ENCODE peak calls at places on chromosomes 12 and 14, in nine cellular contexts. One of them, this sample, is unnamed.

GRCh38 chr12:53751336-53752191 is at the start of gene CISTR:
- DNase-seq in hippocampal formation: no peak
- DNase-seq in NCI-H1092 treated with DMSO at 0.1 percent for 48 hours: peak; percentile 55
- DNase-seq in stimulated activated naive CD8-positive, alpha-beta T cell treated with anti-CD3 and anti-CD28 coated beads, Interleukin-15, amount 100 ng/mL, for 72 hours: peak; percentile 35
- DNase-seq in activated naive CD4-positive, alpha-beta T cell treated with anti-CD3 and anti-CD28 coated beads for 36 hours: peak; percentile 36
- DNase-seq in sciatic nerve: no peak
- DNase-seq in iris pigment epithelial cell: no peak
- DNase-seq in astrocyte of the spinal cord: no peak
- DNase-seq in stomach: no peak
- DNase-seq in this sample: no peak

GRCh38 chr14:95290021-95290420 is 29.7 kb downstream of the CLMN start:
- DNase-seq in astrocyte of the spinal cord: no peak
- DNase-seq in hippocampal formation: no peak
- DNase-seq in stimulated activated naive CD8-positive, alpha-beta T cell treated with anti-CD3 and anti-CD28 coated beads, Interleukin-15, amount 100 ng/mL, for 72 hours: no peak
- DNase-seq in iris pigment epithelial cell: no peak
- DNase-seq in stomach: no peak
- DNase-seq in NCI-H1092 treated with DMSO at 0.1 percent for 48 hours: no peak
- DNase-seq in sciatic nerve: no peak
- DNase-seq in activated naive CD4-positive, alpha-beta T cell treated with anti-CD3 and anti-CD28 coated beads for 36 hours: no peak
- DNase-seq in this sample: no peak

GRCh38 chr14:57609313-57609712 is 115.7 kb upstream of the CCDC198 start:
- DNase-seq in NCI-H1092 treated with DMSO at 0.1 percent for 48 hours: no peak
- DNase-seq in iris pigment epithelial cell: no peak
- DNase-seq in stimulated activated naive CD8-positive, alpha-beta T cell treated with anti-CD3 and anti-CD28 coated beads, Interleukin-15, amount 100 ng/mL, for 72 hours: no peak
- DNase-seq in stomach: no peak
- DNase-seq in hippocampal formation: no peak
- DNase-seq in activated naive CD4-positive, alpha-beta T cell treated with anti-CD3 and anti-CD28 coated beads for 36 hours: no peak
- DNase-seq in sciatic nerve: no peak
- DNase-seq in astrocyte of the spinal cord: no peak
- DNase-seq in this sample: no peak

GRCh38 chr14:22071001-22071400 is 397.4 kb upstream of the OR4E1 start:
- DNase-seq in NCI-H1092 treated with DMSO at 0.1 percent for 48 hours: no peak
- DNase-seq in activated naive CD4-positive, alpha-beta T cell treated with anti-CD3 and anti-CD28 coated beads for 36 hours: peak; percentile 69
- DNase-seq in astrocyte of the spinal cord: no peak
- DNase-seq in stomach: no peak
- DNase-seq in sciatic nerve: no peak
- DNase-seq in hippocampal formation: no peak
- DNase-seq in iris pigment epithelial cell: no peak
- DNase-seq in stimulated activated naive CD8-positive, alpha-beta T cell treated with anti-CD3 and anti-CD28 coated beads, Interleukin-15, amount 100 ng/mL, for 72 hours: peak; percentile 28
- DNase-seq in this sample: no peak

GRCh38 chr12:49702676-49703228 is 4.5 kb downstream of the FMNL3 start:
- DNase-seq in astrocyte of the spinal cord: peak; percentile 47
- DNase-seq in sciatic nerve: no peak
- DNase-seq in stomach: no peak
- DNase-seq in NCI-H1092 treated with DMSO at 0.1 percent for 48 hours: no peak
- DNase-seq in activated naive CD4-positive, alpha-beta T cell treated with anti-CD3 and anti-CD28 coated beads for 36 hours: no peak
- DNase-seq in iris pigment epithelial cell: no peak
- DNase-seq in hippocampal formation: no peak
- DNase-seq in stimulated activated naive CD8-positive, alpha-beta T cell treated with anti-CD3 and anti-CD28 coated beads, Interleukin-15, amount 100 ng/mL, for 72 hours: no peak
- DNase-seq in this sample: no peak

GRCh38 chr12:107570721-107571120 is 114.9 kb upstream of the PWP1 start:
- DNase-seq in hippocampal formation: no peak
- DNase-seq in stomach: no peak
- DNase-seq in astrocyte of the spinal cord: peak; percentile 63
- DNase-seq in stimulated activated naive CD8-positive, alpha-beta T cell treated with anti-CD3 and anti-CD28 coated beads, Interleukin-15, amount 100 ng/mL, for 72 hours: no peak
- DNase-seq in NCI-H1092 treated with DMSO at 0.1 percent for 48 hours: peak; percentile 28
- DNase-seq in iris pigment epithelial cell: peak; percentile 78
- DNase-seq in activated naive CD4-positive, alpha-beta T cell treated with anti-CD3 and anti-CD28 coated beads for 36 hours: no peak
- DNase-seq in sciatic nerve: no peak
- DNase-seq in this sample: no peak

GRCh38 chr12:115774148-115774905 is 503.2 kb downstream of the MED13L start:
- DNase-seq in NCI-H1092 treated with DMSO at 0.1 percent for 48 hours: no peak
- DNase-seq in hippocampal formation: no peak
- DNase-seq in activated naive CD4-positive, alpha-beta T cell treated with anti-CD3 and anti-CD28 coated beads for 36 hours: no peak
- DNase-seq in stimulated activated naive CD8-positive, alpha-beta T cell treated with anti-CD3 and anti-CD28 coated beads, Interleukin-15, amount 100 ng/mL, for 72 hours: no peak
- DNase-seq in iris pigment epithelial cell: no peak
- DNase-seq in astrocyte of the spinal cord: no peak
- DNase-seq in stomach: no peak
- DNase-seq in sciatic nerve: no peak
- DNase-seq in this sample: no peak

GRCh38 chr14:59161571-59162175 is 26.8 kb upstream of the DAAM1 start:
- DNase-seq in NCI-H1092 treated with DMSO at 0.1 percent for 48 hours: no peak
- DNase-seq in sciatic nerve: no peak
- DNase-seq in iris pigment epithelial cell: peak; percentile 83
- DNase-seq in activated naive CD4-positive, alpha-beta T cell treated with anti-CD3 and anti-CD28 coated beads for 36 hours: peak; percentile 9
- DNase-seq in hippocampal formation: no peak
- DNase-seq in astrocyte of the spinal cord: peak; percentile 85
- DNase-seq in stimulated activated naive CD8-positive, alpha-beta T cell treated with anti-CD3 and anti-CD28 coated beads, Interleukin-15, amount 100 ng/mL, for 72 hours: peak; percentile 18
- DNase-seq in stomach: no peak
- DNase-seq in this sample: no peak

GRCh38 chr12:16756833-16757552 is 151.0 kb upstream of the LMO3 start:
- DNase-seq in astrocyte of the spinal cord: no peak
- DNase-seq in NCI-H1092 treated with DMSO at 0.1 percent for 48 hours: peak; percentile 16
- DNase-seq in iris pigment epithelial cell: no peak
- DNase-seq in activated naive CD4-positive, alpha-beta T cell treated with anti-CD3 and anti-CD28 coated beads for 36 hours: no peak
- DNase-seq in hippocampal formation: no peak
- DNase-seq in stomach: no peak
- DNase-seq in sciatic nerve: no peak
- DNase-seq in stimulated activated naive CD8-positive, alpha-beta T cell treated with anti-CD3 and anti-CD28 coated beads, Interleukin-15, amount 100 ng/mL, for 72 hours: no peak
- DNase-seq in this sample: no peak

GRCh38 chr12:92596388-92596787 is 106.4 kb upstream of the PLEKHG7 start:
- DNase-seq in sciatic nerve: no peak
- DNase-seq in activated naive CD4-positive, alpha-beta T cell treated with anti-CD3 and anti-CD28 coated beads for 36 hours: no peak
- DNase-seq in stimulated activated naive CD8-positive, alpha-beta T cell treated with anti-CD3 and anti-CD28 coated beads, Interleukin-15, amount 100 ng/mL, for 72 hours: no peak
- DNase-seq in astrocyte of the spinal cord: peak; percentile 51
- DNase-seq in hippocampal formation: no peak
- DNase-seq in stomach: no peak
- DNase-seq in NCI-H1092 treated with DMSO at 0.1 percent for 48 hours: no peak
- DNase-seq in iris pigment epithelial cell: peak; percentile 71
- DNase-seq in this sample: no peak

GRCh38 chr12:130147875-130148596 is 14.2 kb upstream of the FZD10 start:
- DNase-seq in stimulated activated naive CD8-positive, alpha-beta T cell treated with anti-CD3 and anti-CD28 coated beads, Interleukin-15, amount 100 ng/mL, for 72 hours: no peak
- DNase-seq in astrocyte of the spinal cord: no peak
- DNase-seq in NCI-H1092 treated with DMSO at 0.1 percent for 48 hours: no peak
- DNase-seq in hippocampal formation: no peak
- DNase-seq in iris pigment epithelial cell: no peak
- DNase-seq in sciatic nerve: no peak
- DNase-seq in activated naive CD4-positive, alpha-beta T cell treated with anti-CD3 and anti-CD28 coated beads for 36 hours: no peak
- DNase-seq in stomach: no peak
- DNase-seq in this sample: no peak

GRCh38 chr14:81565441-81566290 is 32.0 kb upstream of the SEL1L start:
- DNase-seq in iris pigment epithelial cell: peak; percentile 24
- DNase-seq in hippocampal formation: peak; percentile 5
- DNase-seq in activated naive CD4-positive, alpha-beta T cell treated with anti-CD3 and anti-CD28 coated beads for 36 hours: peak; percentile 57
- DNase-seq in sciatic nerve: no peak
- DNase-seq in stimulated activated naive CD8-positive, alpha-beta T cell treated with anti-CD3 and anti-CD28 coated beads, Interleukin-15, amount 100 ng/mL, for 72 hours: no peak
- DNase-seq in astrocyte of the spinal cord: no peak
- DNase-seq in NCI-H1092 treated with DMSO at 0.1 percent for 48 hours: peak; percentile 8
- DNase-seq in stomach: no peak
- DNase-seq in this sample: peak; percentile 45

GRCh38 chr14:59268858-59269257 is 80.4 kb downstream of the DAAM1 start:
- DNase-seq in sciatic nerve: no peak
- DNase-seq in iris pigment epithelial cell: peak; percentile 67
- DNase-seq in NCI-H1092 treated with DMSO at 0.1 percent for 48 hours: no peak
- DNase-seq in stomach: no peak
- DNase-seq in hippocampal formation: no peak
- DNase-seq in astrocyte of the spinal cord: no peak
- DNase-seq in activated naive CD4-positive, alpha-beta T cell treated with anti-CD3 and anti-CD28 coated beads for 36 hours: no peak
- DNase-seq in stimulated activated naive CD8-positive, alpha-beta T cell treated with anti-CD3 and anti-CD28 coated beads, Interleukin-15, amount 100 ng/mL, for 72 hours: no peak
- DNase-seq in this sample: no peak

GRCh38 chr12:9760699-9761406 is at the start of gene CD69:
- DNase-seq in activated naive CD4-positive, alpha-beta T cell treated with anti-CD3 and anti-CD28 coated beads for 36 hours: peak; percentile 88
- DNase-seq in astrocyte of the spinal cord: no peak
- DNase-seq in NCI-H1092 treated with DMSO at 0.1 percent for 48 hours: no peak
- DNase-seq in stimulated activated naive CD8-positive, alpha-beta T cell treated with anti-CD3 and anti-CD28 coated beads, Interleukin-15, amount 100 ng/mL, for 72 hours: peak; percentile 90
- DNase-seq in sciatic nerve: no peak
- DNase-seq in hippocampal formation: no peak
- DNase-seq in iris pigment epithelial cell: peak; percentile 18
- DNase-seq in stomach: peak; percentile 45
- DNase-seq in this sample: peak; percentile 49

GRCh38 chr14:63563370-63564026 is 20.3 kb upstream of the PPP2R5E start:
- DNase-seq in stomach: no peak
- DNase-seq in NCI-H1092 treated with DMSO at 0.1 percent for 48 hours: no peak
- DNase-seq in sciatic nerve: no peak
- DNase-seq in hippocampal formation: no peak
- DNase-seq in activated naive CD4-positive, alpha-beta T cell treated with anti-CD3 and anti-CD28 coated beads for 36 hours: no peak
- DNase-seq in astrocyte of the spinal cord: peak; percentile 20
- DNase-seq in iris pigment epithelial cell: peak; percentile 67
- DNase-seq in stimulated activated naive CD8-positive, alpha-beta T cell treated with anti-CD3 and anti-CD28 coated beads, Interleukin-15, amount 100 ng/mL, for 72 hours: no peak
- DNase-seq in this sample: no peak

GRCh38 chr12:53482626-53483165 is 16.6 kb downstream of the MAP3K12 start:
- DNase-seq in NCI-H1092 treated with DMSO at 0.1 percent for 48 hours: no peak
- DNase-seq in sciatic nerve: peak; percentile 61
- DNase-seq in stomach: no peak
- DNase-seq in astrocyte of the spinal cord: no peak
- DNase-seq in activated naive CD4-positive, alpha-beta T cell treated with anti-CD3 and anti-CD28 coated beads for 36 hours: no peak
- DNase-seq in hippocampal formation: no peak
- DNase-seq in stimulated activated naive CD8-positive, alpha-beta T cell treated with anti-CD3 and anti-CD28 coated beads, Interleukin-15, amount 100 ng/mL, for 72 hours: no peak
- DNase-seq in iris pigment epithelial cell: no peak
- DNase-seq in this sample: no peak

GRCh38 chr14:100567009-100567876 is 20.0 kb downstream of the BEGAIN start:
- DNase-seq in hippocampal formation: no peak
- DNase-seq in iris pigment epithelial cell: no peak
- DNase-seq in astrocyte of the spinal cord: no peak
- DNase-seq in sciatic nerve: no peak
- DNase-seq in stimulated activated naive CD8-positive, alpha-beta T cell treated with anti-CD3 and anti-CD28 coated beads, Interleukin-15, amount 100 ng/mL, for 72 hours: peak; percentile 17
- DNase-seq in NCI-H1092 treated with DMSO at 0.1 percent for 48 hours: no peak
- DNase-seq in activated naive CD4-positive, alpha-beta T cell treated with anti-CD3 and anti-CD28 coated beads for 36 hours: peak; percentile 12
- DNase-seq in stomach: no peak
- DNase-seq in this sample: no peak

GRCh38 chr14:36655963-36656768 is 5.5 kb upstream of the PAX9 start:
- DNase-seq in sciatic nerve: peak; percentile 71
- DNase-seq in astrocyte of the spinal cord: no peak
- DNase-seq in hippocampal formation: no peak
- DNase-seq in iris pigment epithelial cell: no peak
- DNase-seq in stimulated activated naive CD8-positive, alpha-beta T cell treated with anti-CD3 and anti-CD28 coated beads, Interleukin-15, amount 100 ng/mL, for 72 hours: peak; percentile 47
- DNase-seq in stomach: no peak
- DNase-seq in NCI-H1092 treated with DMSO at 0.1 percent for 48 hours: peak; percentile 58
- DNase-seq in activated naive CD4-positive, alpha-beta T cell treated with anti-CD3 and anti-CD28 coated beads for 36 hours: peak; percentile 62
- DNase-seq in this sample: peak; percentile 73

GRCh38 chr14:65637780-65638179 is 225.2 kb downstream of the FUT8 start:
- DNase-seq in iris pigment epithelial cell: peak; percentile 9
- DNase-seq in NCI-H1092 treated with DMSO at 0.1 percent for 48 hours: no peak
- DNase-seq in activated naive CD4-positive, alpha-beta T cell treated with anti-CD3 and anti-CD28 coated beads for 36 hours: peak; percentile 44
- DNase-seq in hippocampal formation: no peak
- DNase-seq in astrocyte of the spinal cord: peak; percentile 45
- DNase-seq in stimulated activated naive CD8-positive, alpha-beta T cell treated with anti-CD3 and anti-CD28 coated beads, Interleukin-15, amount 100 ng/mL, for 72 hours: peak; percentile 84
- DNase-seq in stomach: no peak
- DNase-seq in sciatic nerve: no peak
- DNase-seq in this sample: no peak

GRCh38 chr14:32354716-32355115 is 25.6 kb downstream of the AKAP6 start:
- DNase-seq in NCI-H1092 treated with DMSO at 0.1 percent for 48 hours: peak; percentile 47
- DNase-seq in sciatic nerve: no peak
- DNase-seq in astrocyte of the spinal cord: no peak
- DNase-seq in stimulated activated naive CD8-positive, alpha-beta T cell treated with anti-CD3 and anti-CD28 coated beads, Interleukin-15, amount 100 ng/mL, for 72 hours: no peak
- DNase-seq in stomach: no peak
- DNase-seq in activated naive CD4-positive, alpha-beta T cell treated with anti-CD3 and anti-CD28 coated beads for 36 hours: no peak
- DNase-seq in iris pigment epithelial cell: no peak
- DNase-seq in hippocampal formation: no peak
- DNase-seq in this sample: no peak

GRCh38 chr14:68146812-68147211 is 327.2 kb downstream of the RAD51B start:
- DNase-seq in stimulated activated naive CD8-positive, alpha-beta T cell treated with anti-CD3 and anti-CD28 coated beads, Interleukin-15, amount 100 ng/mL, for 72 hours: no peak
- DNase-seq in astrocyte of the spinal cord: peak; percentile 98
- DNase-seq in activated naive CD4-positive, alpha-beta T cell treated with anti-CD3 and anti-CD28 coated beads for 36 hours: no peak
- DNase-seq in stomach: no peak
- DNase-seq in NCI-H1092 treated with DMSO at 0.1 percent for 48 hours: no peak
- DNase-seq in sciatic nerve: no peak
- DNase-seq in iris pigment epithelial cell: peak; percentile 98
- DNase-seq in hippocampal formation: no peak
- DNase-seq in this sample: no peak

GRCh38 chr12:32548691-32549412 is 130.2 kb upstream of the DNM1L start:
- DNase-seq in activated naive CD4-positive, alpha-beta T cell treated with anti-CD3 and anti-CD28 coated beads for 36 hours: no peak
- DNase-seq in iris pigment epithelial cell: peak; percentile 90
- DNase-seq in stomach: peak; percentile 60
- DNase-seq in stimulated activated naive CD8-positive, alpha-beta T cell treated with anti-CD3 and anti-CD28 coated beads, Interleukin-15, amount 100 ng/mL, for 72 hours: no peak
- DNase-seq in sciatic nerve: peak; percentile 69
- DNase-seq in astrocyte of the spinal cord: peak; percentile 95
- DNase-seq in NCI-H1092 treated with DMSO at 0.1 percent for 48 hours: no peak
- DNase-seq in hippocampal formation: peak; percentile 19
- DNase-seq in this sample: peak; percentile 48

GRCh38 chr12:75917083-75917482 is 114.5 kb downstream of the PHLDA1 start:
- DNase-seq in sciatic nerve: no peak
- DNase-seq in hippocampal formation: no peak
- DNase-seq in activated naive CD4-positive, alpha-beta T cell treated with anti-CD3 and anti-CD28 coated beads for 36 hours: no peak
- DNase-seq in stomach: no peak
- DNase-seq in iris pigment epithelial cell: no peak
- DNase-seq in NCI-H1092 treated with DMSO at 0.1 percent for 48 hours: no peak
- DNase-seq in astrocyte of the spinal cord: no peak
- DNase-seq in stimulated activated naive CD8-positive, alpha-beta T cell treated with anti-CD3 and anti-CD28 coated beads, Interleukin-15, amount 100 ng/mL, for 72 hours: no peak
- DNase-seq in this sample: no peak

GRCh38 chr12:14399871-14400270 is 34.4 kb downstream of the ATF7IP start:
- DNase-seq in sciatic nerve: no peak
- DNase-seq in hippocampal formation: no peak
- DNase-seq in stomach: no peak
- DNase-seq in astrocyte of the spinal cord: peak; percentile 73
- DNase-seq in iris pigment epithelial cell: peak; percentile 81
- DNase-seq in NCI-H1092 treated with DMSO at 0.1 percent for 48 hours: no peak
- DNase-seq in stimulated activated naive CD8-positive, alpha-beta T cell treated with anti-CD3 and anti-CD28 coated beads, Interleukin-15, amount 100 ng/mL, for 72 hours: no peak
- DNase-seq in activated naive CD4-positive, alpha-beta T cell treated with anti-CD3 and anti-CD28 coated beads for 36 hours: no peak
- DNase-seq in this sample: no peak

GRCh38 chr14:70011098-70011497 is 131.9 kb downstream of the SMOC1 start:
- DNase-seq in activated naive CD4-positive, alpha-beta T cell treated with anti-CD3 and anti-CD28 coated beads for 36 hours: no peak
- DNase-seq in astrocyte of the spinal cord: no peak
- DNase-seq in iris pigment epithelial cell: no peak
- DNase-seq in sciatic nerve: no peak
- DNase-seq in stimulated activated naive CD8-positive, alpha-beta T cell treated with anti-CD3 and anti-CD28 coated beads, Interleukin-15, amount 100 ng/mL, for 72 hours: no peak
- DNase-seq in NCI-H1092 treated with DMSO at 0.1 percent for 48 hours: no peak
- DNase-seq in stomach: no peak
- DNase-seq in hippocampal formation: no peak
- DNase-seq in this sample: no peak

GRCh38 chr12:56299308-56299852 is 750 bp downstream of the CS start:
- DNase-seq in sciatic nerve: no peak
- DNase-seq in hippocampal formation: no peak
- DNase-seq in stomach: no peak
- DNase-seq in NCI-H1092 treated with DMSO at 0.1 percent for 48 hours: no peak
- DNase-seq in activated naive CD4-positive, alpha-beta T cell treated with anti-CD3 and anti-CD28 coated beads for 36 hours: peak; percentile 37
- DNase-seq in stimulated activated naive CD8-positive, alpha-beta T cell treated with anti-CD3 and anti-CD28 coated beads, Interleukin-15, amount 100 ng/mL, for 72 hours: no peak
- DNase-seq in astrocyte of the spinal cord: no peak
- DNase-seq in iris pigment epithelial cell: no peak
- DNase-seq in this sample: no peak

GRCh38 chr12:1724250-1724649 is 33.4 kb downstream of the ADIPOR2 start:
- DNase-seq in stomach: no peak
- DNase-seq in NCI-H1092 treated with DMSO at 0.1 percent for 48 hours: no peak
- DNase-seq in stimulated activated naive CD8-positive, alpha-beta T cell treated with anti-CD3 and anti-CD28 coated beads, Interleukin-15, amount 100 ng/mL, for 72 hours: no peak
- DNase-seq in activated naive CD4-positive, alpha-beta T cell treated with anti-CD3 and anti-CD28 coated beads for 36 hours: no peak
- DNase-seq in iris pigment epithelial cell: no peak
- DNase-seq in sciatic nerve: no peak
- DNase-seq in astrocyte of the spinal cord: no peak
- DNase-seq in hippocampal formation: no peak
- DNase-seq in this sample: no peak